ENCODE peak calls at places on chromosomes 13 and 19, in six cellular contexts. G is uterus, N is ovary, J is esophagus squamous epithelium, M is body of pancreas, A is upper lobe of left lung. U is an unnamed sample.

GRCh38 chr19:8631425-8631819 is 989 bp downstream of the NFILZ start:
- DNase-seq in G (no peak), N (no peak), J (no peak), M (peak; percentile 66), A (no peak), U (no peak)

GRCh38 chr19:33670398-33670797 is 48.6 kb downstream of the CHST8 start:
- DNase-seq in G (no peak), N (no peak), J (no peak), M (no peak), A (no peak), U (peak; percentile 45)

GRCh38 chr13:62209539-62209938 is 793.9 kb upstream of the PCDH20 start:
- DNase-seq in G (no peak), N (no peak), J (no peak), M (no peak), A (no peak), U (no peak)

GRCh38 chr13:68048802-68049359 is 818.7 kb upstream of the PCDH9 start:
- DNase-seq in G (no peak), N (no peak), J (no peak), M (no peak), A (no peak), U (no peak)

GRCh38 chr13:37869756-37870488 is at the start of gene TRPC4:
- DNase-seq in G (peak; percentile 50), N (peak; percentile 44), J (no peak), M (peak; percentile 51), A (peak; percentile 22), U (no peak)

GRCh38 chr19:5623397-5624153 is 692 bp downstream of the SAFB start:
- DNase-seq in G (no peak), N (no peak), J (no peak), M (no peak), A (no peak), U (no peak)

GRCh38 chr19:28497137-28497536 is 715.8 kb downstream of the UQCRFS1 start:
- DNase-seq in G (no peak), N (no peak), J (no peak), M (no peak), A (no peak), U (no peak)

GRCh38 chr19:7326105-7326877 is 22.4 kb upstream of the ARHGEF18 start:
- DNase-seq in G (no peak), N (no peak), J (no peak), M (peak; percentile 47), A (no peak), U (no peak)

GRCh38 chr19:55086730-55087541 is 11.3 kb downstream of the EPS8L1 start:
- DNase-seq in G (peak; percentile 93), N (peak; percentile 92), J (no peak), M (peak; percentile 70), A (peak; percentile 91), U (peak; percentile 98)

GRCh38 chr19:36008336-36008978 is at the start of gene SYNE4:
- DNase-seq in G (no peak), N (no peak), J (no peak), M (peak; percentile 67), A (peak; percentile 86), U (no peak)

GRCh38 chr13:77565635-77566034 is 30.1 kb downstream of the SCEL start:
- DNase-seq in G (no peak), N (no peak), J (no peak), M (no peak), A (no peak), U (no peak)

GRCh38 chr13:99353836-99354235 is 46.6 kb upstream of the GPR183 start:
- DNase-seq in G (no peak), N (no peak), J (no peak), M (no peak), A (no peak), U (peak; percentile 11)

GRCh38 chr13:23656637-23657036 is 86.4 kb downstream of the TNFRSF19 start:
- DNase-seq in G (no peak), N (no peak), J (no peak), M (no peak), A (no peak), U (no peak)

GRCh38 chr13:42239644-42240043 is 32.3 kb upstream of the AKAP11 start:
- DNase-seq in G (no peak), N (no peak), J (no peak), M (no peak), A (no peak), U (no peak)

GRCh38 chr19:918481-919156 is 1.5 kb downstream of the KISS1R start:
- DNase-seq in G (no peak), N (no peak), J (no peak), M (no peak), A (no peak), U (no peak)

GRCh38 chr13:45219123-45219891 is 18.5 kb upstream of the KCTD4 start:
- DNase-seq in G (no peak), N (no peak), J (no peak), M (no peak), A (no peak), U (no peak)

GRCh38 chr19:18941628-18942354 is 774 bp upstream of the HOMER3 start:
- DNase-seq in G (no peak), N (no peak), J (no peak), M (no peak), A (no peak), U (no peak)

GRCh38 chr19:18942692-18943091 is 1.7 kb upstream of the HOMER3 start:
- DNase-seq in G (no peak), N (no peak), J (no peak), M (no peak), A (no peak), U (no peak)

GRCh38 chr19:18939922-18940775 is 868 bp downstream of the HOMER3 start:
- DNase-seq in G (peak; percentile 55), N (peak; percentile 69), J (no peak), M (peak; percentile 30), A (peak; percentile 28), U (peak; percentile 93)

GRCh38 chr19:18939163-18939562 is 1.9 kb downstream of the HOMER3 start:
- DNase-seq in G (no peak), N (no peak), J (no peak), M (no peak), A (no peak), U (no peak)

GRCh38 chr19:18940791-18941627 is at the start of gene HOMER3:
- DNase-seq in G (peak; percentile 83), N (peak; percentile 81), J (no peak), M (peak; percentile 82), A (peak; percentile 79), U (peak; percentile 60)
- TF ChIP-seq CTCF in G (peak; percentile 65), N (no peak), J (peak; percentile 23), M (peak; percentile 20), A (peak; percentile 59), U (no peak)

DNA sequence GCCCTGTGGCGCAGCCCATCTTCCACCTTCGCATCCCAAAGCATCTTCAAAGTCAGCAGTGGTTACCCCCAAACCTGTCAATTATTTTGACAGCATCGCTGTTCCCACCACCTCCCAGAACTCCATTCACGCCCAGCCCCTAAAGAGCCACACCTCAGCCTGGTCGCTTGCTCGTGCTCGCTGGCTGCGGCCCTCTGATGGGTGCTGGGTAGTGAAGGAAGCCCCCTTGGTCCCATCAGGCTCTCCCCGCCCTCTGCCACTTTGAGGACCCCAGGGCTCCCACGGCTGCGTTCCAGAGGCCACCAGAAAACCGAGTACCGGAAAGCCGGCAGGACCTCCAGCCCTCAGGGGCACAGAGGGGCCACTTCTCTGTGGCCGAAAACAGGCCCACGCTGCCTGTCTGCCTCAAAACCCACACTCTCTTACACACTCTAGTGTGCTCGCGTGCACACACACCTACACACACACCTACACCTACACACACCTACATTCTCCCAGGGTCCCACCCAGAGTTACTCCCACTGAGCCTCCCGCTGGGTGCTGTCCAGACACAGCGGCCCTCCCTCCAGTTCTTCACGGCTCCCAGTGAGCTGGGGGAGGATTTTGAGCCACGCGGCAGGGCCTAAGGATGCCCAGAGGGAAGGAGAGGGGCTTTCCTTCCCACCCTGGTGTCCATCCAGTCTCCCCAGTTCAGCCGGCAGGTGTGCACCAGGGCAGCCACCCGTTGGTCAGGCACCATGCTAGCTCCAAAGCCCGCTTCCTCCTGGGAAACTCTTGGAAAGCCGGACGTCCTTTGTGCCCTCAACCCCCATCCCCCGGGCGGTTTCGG is 1.9 kb downstream of the VSTM2B start:
- DNase-seq in G (no peak), N (no peak), J (no peak), M (no peak), A (no peak), U (no peak)
- H3K4me3 ChIP-seq in G (no peak overlapping the region), N (no peak overlapping the region), J (no peak overlapping the region), M (no peak overlapping the region), A (no peak overlapping the region), U (no peak overlapping the region)

DNA sequence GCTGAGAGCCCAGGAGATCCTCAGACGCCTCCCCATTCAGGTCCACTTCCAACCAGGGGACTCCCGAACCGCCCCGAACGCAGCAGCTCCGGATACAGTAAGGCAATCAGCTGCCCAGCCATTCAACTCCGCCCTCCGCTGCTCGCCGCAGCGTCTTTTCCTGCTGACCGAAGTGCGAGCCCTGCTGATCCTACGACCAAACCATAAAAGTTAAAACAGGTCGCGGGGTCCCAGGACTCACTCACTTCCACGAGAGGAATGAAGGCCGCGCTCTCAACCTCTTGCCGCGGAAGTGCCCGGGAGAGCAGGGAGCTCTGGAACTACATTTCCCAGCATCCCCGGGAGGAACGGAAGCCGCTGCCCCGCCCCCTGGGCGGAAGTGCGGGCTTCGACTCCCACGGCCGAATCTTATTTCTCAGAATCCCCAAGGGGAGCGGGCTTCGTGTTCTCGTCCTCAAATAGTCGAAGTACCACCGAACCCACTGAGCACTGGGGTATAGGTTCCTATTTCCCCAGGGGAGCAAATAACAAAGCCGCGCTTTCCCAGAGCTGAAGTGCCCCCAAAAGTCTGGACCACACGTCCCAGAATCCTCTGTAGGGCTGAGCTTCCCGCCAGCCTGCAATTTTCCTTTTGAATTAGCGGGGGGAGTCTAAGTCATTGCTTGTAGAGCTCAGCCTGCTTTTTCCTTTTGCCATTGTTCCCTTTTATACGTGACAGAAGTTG is at the start of gene ZNF45:
- DNase-seq in G (peak; percentile 86), N (peak; percentile 85), J (peak; percentile 49), M (peak; percentile 88), A (peak; percentile 92), U (peak; percentile 97)
- TF ChIP-seq POLR2A in G (peak; percentile 29), N (no peak), J (no peak), M (peak; percentile 56), A (no peak), U (no peak)

GRCh38 chr13:111122056-111122455 is 6.9 kb downstream of the ARHGEF7 start:
- DNase-seq in G (no peak), N (no peak), J (no peak), M (no peak), A (no peak), U (no peak)
- TF ChIP-seq CTCF in G (no peak), N (no peak), J (no peak), M (no peak), A (no peak), U (no peak)

GRCh38 chr19:42629191-42629590 is 34.5 kb upstream of the CEACAM8 start:
- DNase-seq in G (no peak), N (no peak), J (no peak), M (no peak), A (no peak), U (no peak)

GRCh38 chr19:42627916-42628315 is 33.2 kb upstream of the CEACAM8 start:
- DNase-seq in G (no peak), N (no peak), J (no peak), M (no peak), A (no peak), U (no peak)

GRCh38 chr19:42626181-42626580 is 31.5 kb upstream of the CEACAM8 start:
- DNase-seq in G (no peak), N (no peak), J (no peak), M (no peak), A (no peak), U (no peak)

GRCh38 chr19:42628411-42629135 is 33.8 kb upstream of the CEACAM8 start:
- DNase-seq in G (no peak), N (no peak), J (no peak), M (no peak), A (no peak), U (no peak)
- H3K4me3 ChIP-seq in G (no peak overlapping the region), N (no peak overlapping the region), J (no peak overlapping the region), M (no peak overlapping the region), A (no peak overlapping the region), U (no peak overlapping the region)

GRCh38 chr19:18058208-18059009 is 28.3 kb downstream of the IL12RB1 start:
- DNase-seq in G (peak; percentile 74), N (peak; percentile 63), J (peak; percentile 10), M (peak; percentile 79), A (peak; percentile 81), U (peak; percentile 97)
- TF ChIP-seq POLR2A in G (no peak), N (no peak), J (no peak), M (no peak), A (no peak), U (no peak)

U was measured in lower leg skin.